ENCODE peak calls at places on chromosomes 11 and 22, in four cellular contexts. F is HepG2, R is K562, Z is H1. B is an unnamed sample.

GRCh38 chr11:100830295-100830694 is 143.2 kb downstream of the ARHGAP42 start:
- DNase-seq in R (no peak), Z (no peak), F (no peak), B (no peak)

GRCh38 chr11:34339149-34340064 is 18.4 kb downstream of the ABTB2 start:
- DNase-seq in F (peak), Z (no peak), R (no peak), B (peak)

GRCh38 chr22:19942071-19942885 is 660 bp upstream of the TXNRD2 start:
- DNase-seq in F (no peak), Z (no peak), R (peak), B (peak)

GRCh38 chr11:108224366-108224765 is 1.5 kb downstream of the ATM start:
- DNase-seq in R (no peak), F (no peak), Z (no peak), B (no peak)

GRCh38 chr11:84212467-84213390 is 926.6 kb upstream of the CCDC90B start:
- DNase-seq in F (peak), Z (no peak), R (no peak), B (no peak)

GRCh38 chr11:12893787-12894672 is 115.1 kb upstream of the RASSF10 start:
- DNase-seq in Z (no peak), R (peak), F (peak), B (peak)

GRCh38 chr11:66457826-66458225 is 8.9 kb upstream of the PELI3 start:
- DNase-seq in F (no peak), R (no peak), Z (no peak), B (no peak)

GRCh38 chr22:38186429-38186828 is 4.8 kb upstream of the PLA2G6 start:
- DNase-seq in R (no peak), F (no peak), Z (no peak), B (no peak)

GRCh38 chr11:66230978-66231377 is 37.5 kb upstream of the RAB1B start:
- DNase-seq in R (no peak), F (no peak), Z (no peak), B (no peak)

DNA sequence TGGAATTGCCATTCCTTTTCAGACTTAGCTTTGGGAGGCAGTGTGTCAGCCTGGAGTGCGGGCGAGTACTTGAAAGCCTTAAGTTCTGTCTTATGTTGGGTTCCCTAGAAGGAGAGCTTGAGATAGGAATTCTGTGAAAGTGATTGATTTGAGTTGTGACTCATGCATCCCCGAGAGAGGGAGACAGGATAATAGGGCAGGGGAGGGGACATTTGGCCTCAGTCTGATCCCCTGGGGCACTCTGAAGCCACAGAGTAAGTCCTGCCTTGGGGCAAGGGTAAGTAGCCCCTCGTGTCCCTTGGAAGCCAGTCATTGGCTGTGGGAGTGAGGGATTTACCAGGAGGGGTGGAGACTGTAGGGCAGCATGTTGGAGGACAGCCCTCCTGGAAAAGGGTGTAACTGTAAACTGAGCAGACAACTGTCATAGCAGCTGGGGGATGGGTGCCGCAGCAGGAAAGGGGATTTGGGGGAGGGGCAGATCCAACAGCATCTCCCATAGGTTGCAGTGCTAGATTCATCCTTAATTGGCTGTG is 44.0 kb downstream of the KIAA1671 start:
- DNase-seq in F (no peak), Z (peak), R (no peak), B (peak)
- TF ChIP-seq RFX5 in F (no peak), Z (no peak), R (no peak), B (no peak)

DNA sequence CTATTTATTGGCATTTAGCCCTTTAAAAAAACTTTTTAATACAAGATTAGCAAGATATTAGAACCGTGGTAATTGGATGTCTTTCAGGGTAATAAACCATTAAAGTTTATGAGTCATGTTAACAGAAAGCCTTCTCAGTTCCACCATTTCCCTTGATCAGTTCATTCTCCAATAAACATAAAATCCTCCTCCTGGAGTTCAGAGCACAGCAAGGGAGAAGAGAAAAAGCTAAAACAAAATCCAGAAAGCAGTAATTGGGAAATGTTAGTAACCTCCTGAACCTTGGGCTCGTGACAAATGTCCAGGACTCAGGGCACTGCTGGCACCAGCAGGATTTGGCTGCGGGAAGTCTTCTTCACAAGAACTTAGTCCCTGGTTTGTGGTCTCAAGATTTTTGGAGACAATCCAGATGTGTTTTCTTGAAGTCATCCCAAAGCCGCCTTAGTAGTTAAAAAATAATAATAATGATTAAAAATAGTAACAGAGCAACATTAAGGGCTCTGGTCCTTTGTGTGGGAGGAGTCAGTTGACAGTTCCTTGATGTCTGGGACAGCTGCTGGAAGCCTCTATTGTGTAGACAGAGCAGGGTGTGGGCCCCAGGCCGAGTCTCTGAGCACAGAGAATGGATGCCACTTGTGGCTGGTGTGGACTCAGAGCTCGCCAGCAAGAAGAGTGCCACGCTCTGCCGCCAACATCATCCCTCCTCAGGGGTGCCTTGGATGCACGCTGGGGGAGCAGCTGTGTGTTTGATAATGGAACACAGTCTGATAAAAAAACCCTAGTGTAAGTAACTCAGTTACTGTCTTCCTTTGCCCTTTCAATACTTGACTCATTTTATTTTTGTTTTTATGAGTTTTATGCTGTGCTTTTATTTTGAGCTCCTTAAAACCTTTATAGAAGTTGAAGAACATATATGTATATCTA is 43.5 kb upstream of the PITPNB start:
- DNase-seq in R (no peak), Z (no peak), F (no peak), B (no peak)
- TF ChIP-seq PHF8 in R (no peak), Z (no peak), F (no peak), B (no peak)

DNA sequence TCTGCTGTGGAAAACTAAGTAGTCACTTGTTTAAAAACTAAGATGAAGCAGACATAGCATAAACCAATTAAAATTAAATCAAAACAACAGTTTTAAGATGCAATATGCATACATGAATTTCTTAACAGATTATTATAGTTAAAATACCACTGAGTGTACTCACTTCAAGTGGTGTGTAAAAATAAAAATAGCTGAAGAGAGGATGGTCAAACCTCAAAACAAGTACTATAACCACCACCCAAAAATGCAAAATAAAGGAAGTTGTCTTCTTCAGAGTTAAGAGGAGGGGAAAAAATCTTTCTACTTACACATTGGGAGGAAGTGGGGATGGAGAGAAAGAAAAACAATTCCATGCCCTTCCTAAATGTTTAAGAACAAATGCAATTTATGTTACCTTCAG is 31.9 kb downstream of the RRAS2 start:
- DNase-seq in R (no peak), Z (no peak), F (no peak), B (no peak)
- H3K27ac ChIP-seq in R (no peak), Z (no peak), F (no peak), B (no peak)

GRCh38 chr11:62707277-62707771 is at the start of the genes BSCL2 and GNG3:
- DNase-seq in R (peak), Z (peak), F (no peak), B (peak)

GRCh38 chr11:62706841-62707240 is 383 bp downstream of the BSCL2 start:
- DNase-seq in F (no peak), Z (no peak), R (no peak), B (no peak)

GRCh38 chr11:62705880-62706831 is 1.1 kb downstream of the BSCL2 start:
- DNase-seq in Z (peak), R (peak), F (peak), B (peak)

GRCh38 chr11:62702241-62702640 is 5.0 kb downstream of the BSCL2 start:
- DNase-seq in F (no peak), Z (no peak), R (no peak), B (no peak)

GRCh38 chr11:62705401-62705800 is 1.8 kb downstream of the BSCL2 start:
- DNase-seq in Z (no peak), F (no peak), R (no peak), B (peak)
- TF ChIP-seq RFX5 in Z (no peak), F (no peak), R (no peak), B (no peak)

DNA sequence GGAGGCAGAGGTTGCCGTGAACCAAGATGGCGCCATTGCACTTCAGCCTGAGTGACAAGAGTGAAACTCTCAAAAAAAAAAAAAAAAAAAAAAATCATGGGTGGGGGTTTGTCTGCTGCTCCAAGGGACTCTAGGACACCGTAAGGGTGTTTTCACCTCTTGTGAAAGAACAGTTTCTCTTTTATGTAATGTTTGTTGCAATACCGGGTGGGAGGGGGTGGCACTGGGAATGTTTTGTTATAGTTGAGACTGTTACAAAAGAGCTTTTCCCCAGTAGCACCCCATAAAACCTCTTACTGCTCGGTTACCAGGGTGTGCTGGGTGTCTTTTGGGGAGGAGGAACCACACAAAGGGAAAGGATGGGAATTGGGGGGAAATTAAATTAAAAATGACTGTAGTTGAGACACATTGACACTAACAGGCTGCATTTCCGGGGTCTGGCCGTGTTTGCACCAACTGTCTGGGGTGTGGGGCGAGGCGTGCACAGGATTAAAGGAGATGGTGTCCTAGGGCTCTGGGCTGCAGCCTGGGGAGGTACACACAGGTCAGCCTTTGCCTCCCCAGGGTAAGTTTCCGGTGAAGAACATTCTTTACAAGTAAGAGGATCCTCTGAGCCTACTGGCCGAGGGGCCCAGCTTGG is 1.6 kb downstream of the NFAM1 start:
- DNase-seq in F (no peak), Z (no peak), R (no peak), B (no peak)
- TF ChIP-seq PHF8 in F (no peak), Z (no peak), R (no peak), B (no peak)

GRCh38 chr11:3879967-3880542 is 24.6 kb downstream of the STIM1 start:
- DNase-seq in R (no peak), Z (no peak), F (peak), B (peak)
- H3K27ac ChIP-seq in R (no peak), Z (no peak), F (peak), B (peak)

GRCh38 chr11:70483077-70483861 is 84.9 kb downstream of the CTTN start:
- DNase-seq in R (peak), Z (no peak), F (no peak), B (peak)
- TF ChIP-seq RFX5 in R (no peak), Z (no peak), F (no peak), B (no peak)

DNA sequence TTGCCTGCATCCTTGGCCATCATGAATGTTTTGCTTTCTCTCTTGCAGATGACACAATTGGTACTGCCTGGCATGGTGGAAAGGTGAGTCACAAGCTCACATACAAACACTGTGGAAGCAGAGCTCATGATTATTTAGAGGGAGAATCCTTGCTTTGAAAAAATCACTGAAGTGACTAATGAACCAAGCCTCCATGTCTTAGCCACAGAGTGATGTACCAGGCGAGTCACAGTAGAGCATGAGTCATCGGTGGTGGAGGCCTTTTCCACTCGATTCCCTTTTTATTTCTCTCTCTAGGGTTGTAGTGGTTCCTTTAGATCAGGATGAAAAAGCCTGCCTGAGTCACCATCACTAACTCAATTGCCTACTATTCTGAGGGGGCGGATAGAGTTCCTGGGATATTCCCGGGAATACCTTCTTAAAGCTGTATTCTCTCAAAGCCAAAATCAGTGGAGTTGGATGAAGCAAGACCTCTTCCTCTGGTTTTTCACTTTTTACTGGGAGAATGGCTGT is 49.6 kb upstream of the ALKBH3 start:
- DNase-seq in F (peak), Z (peak), R (peak), B (peak)
- TF ChIP-seq PHF8 in F (no peak), Z (no peak), R (no peak), B (no peak)

GRCh38 chr11:10522921-10523320 is 18.1 kb downstream of the RNF141 start:
- DNase-seq in F (no peak), R (no peak), Z (no peak), B (no peak)

GRCh38 chr11:10528121-10528520 is 12.9 kb downstream of the RNF141 start:
- DNase-seq in Z (no peak), R (no peak), F (no peak), B (no peak)

GRCh38 chr11:10522276-10522675 is 18.7 kb downstream of the RNF141 start:
- DNase-seq in Z (no peak), R (no peak), F (no peak), B (no peak)

GRCh38 chr11:10526974-10527918 is 13.7 kb downstream of the RNF141 start:
- DNase-seq in Z (no peak), F (no peak), R (no peak), B (no peak)

GRCh38 chr11:10524471-10524870 is 16.5 kb downstream of the RNF141 start:
- DNase-seq in R (no peak), F (no peak), Z (no peak), B (no peak)
- H3K27ac ChIP-seq in R (no peak), F (no peak), Z (no peak), B (no peak)

GRCh38 chr11:2687782-2688191 is 12.0 kb downstream of the KCNQ1OT1 start:
- DNase-seq in R (no peak), F (no peak), Z (no peak), B (no peak)
- TF ChIP-seq RFX5 in R (no peak), F (no peak), Z (no peak), B (no peak)

B was measured in A549.